ENCODE peak calls at places on chromosomes 4 and X, in five cellular contexts. G is heart left ventricle, F is thyroid gland, D is lower leg skin, N is HCT116. Z is an unnamed sample.

GRCh38 chr4:165208741-165209388 is 1.5 kb downstream of the KLHL2 start:
- DNase-seq in N (no peak), G (no peak), F (peak), D (no peak), Z (no peak)

GRCh38 chrX:20378291-20378920 is 111.7 kb upstream of the RPS6KA3 start:
- DNase-seq in G (no peak), F (no peak), D (no peak), N (no peak), Z (no peak)

GRCh38 chr4:100497729-100498250 is 20.0 kb downstream of the EMCN start:
- DNase-seq in G (no peak), N (no peak), D (no peak), F (no peak), Z (no peak)

GRCh38 chr4:25358515-25359275 is 18.4 kb upstream of the ANAPC4 start:
- DNase-seq in N (no peak), D (no peak), F (no peak), G (no peak), Z (no peak)

GRCh38 chr4:14596437-14596836 is 405.8 kb upstream of the CPEB2 start:
- DNase-seq in N (no peak), G (no peak), F (no peak), D (no peak), Z (no peak)

GRCh38 chr4:173025131-173025530 is 143.5 kb upstream of the GALNT7 start:
- DNase-seq in G (peak), N (peak), D (peak), F (peak), Z (peak)

GRCh38 chr4:11106769-11107168 is 321.9 kb downstream of the HS3ST1 start:
- DNase-seq in F (no peak), D (no peak), G (no peak), N (no peak), Z (no peak)

GRCh38 chr4:78610546-78611214 is 59.1 kb downstream of the ANXA3 start:
- DNase-seq in D (no peak), N (no peak), G (no peak), F (no peak), Z (no peak)

GRCh38 chr4:100984901-100985300 is 362.4 kb downstream of the PPP3CA start:
- DNase-seq in D (no peak), N (no peak), G (no peak), F (no peak), Z (no peak)

GRCh38 chr4:87540176-87541058 is 11.2 kb upstream of the SPARCL1 start:
- DNase-seq in G (peak), F (no peak), N (no peak), D (peak), Z (no peak)

GRCh38 chr4:8260656-8261111 is 8.9 kb upstream of the HTRA3 start:
- DNase-seq in F (peak), N (no peak), D (no peak), G (no peak), Z (no peak)

GRCh38 chr4:137471461-137471860 is 60.8 kb downstream of the PCDH18 start:
- DNase-seq in F (no peak), G (no peak), N (no peak), D (no peak), Z (no peak)

GRCh38 chrX:70168238-70169188 is 8.8 kb upstream of the DGAT2L6 start:
- DNase-seq in N (peak), F (peak), G (no peak), D (no peak), Z (peak)

GRCh38 chrX:70046978-70047377 is 2.8 kb downstream of the AWAT2 start:
- DNase-seq in G (no peak), D (no peak), N (no peak), F (no peak), Z (no peak)

GRCh38 chr4:144353240-144353639 is 212.7 kb upstream of the GYPA start:
- DNase-seq in F (no peak), D (no peak), G (no peak), N (no peak), Z (no peak)

GRCh38 chr4:47390438-47391125 is 72.9 kb downstream of the COMMD8 start:
- DNase-seq in N (no peak), D (no peak), G (no peak), F (no peak), Z (no peak)

GRCh38 chr4:183394166-183394951 is 50.1 kb upstream of the CDKN2AIP start:
- DNase-seq in F (no peak), D (no peak), N (no peak), G (no peak), Z (no peak)

GRCh38 chr4:10082047-10082446 is 34.6 kb downstream of the WDR1 start:
- DNase-seq in G (peak), N (no peak), D (no peak), F (no peak), Z (no peak)

GRCh38 chr4:37816006-37816405 is 10.5 kb upstream of the PGM2 start:
- DNase-seq in G (no peak), F (no peak), N (no peak), D (no peak), Z (no peak)

GRCh38 chr4:1299301-1299860 is 9.7 kb downstream of the MAEA start:
- DNase-seq in F (no peak), D (no peak), N (no peak), G (no peak), Z (no peak)

GRCh38 chrX:39439910-39440733 is 638.9 kb downstream of the MID1IP1 start:
- DNase-seq in D (no peak), F (peak), N (no peak), G (no peak), Z (no peak)

DNA sequence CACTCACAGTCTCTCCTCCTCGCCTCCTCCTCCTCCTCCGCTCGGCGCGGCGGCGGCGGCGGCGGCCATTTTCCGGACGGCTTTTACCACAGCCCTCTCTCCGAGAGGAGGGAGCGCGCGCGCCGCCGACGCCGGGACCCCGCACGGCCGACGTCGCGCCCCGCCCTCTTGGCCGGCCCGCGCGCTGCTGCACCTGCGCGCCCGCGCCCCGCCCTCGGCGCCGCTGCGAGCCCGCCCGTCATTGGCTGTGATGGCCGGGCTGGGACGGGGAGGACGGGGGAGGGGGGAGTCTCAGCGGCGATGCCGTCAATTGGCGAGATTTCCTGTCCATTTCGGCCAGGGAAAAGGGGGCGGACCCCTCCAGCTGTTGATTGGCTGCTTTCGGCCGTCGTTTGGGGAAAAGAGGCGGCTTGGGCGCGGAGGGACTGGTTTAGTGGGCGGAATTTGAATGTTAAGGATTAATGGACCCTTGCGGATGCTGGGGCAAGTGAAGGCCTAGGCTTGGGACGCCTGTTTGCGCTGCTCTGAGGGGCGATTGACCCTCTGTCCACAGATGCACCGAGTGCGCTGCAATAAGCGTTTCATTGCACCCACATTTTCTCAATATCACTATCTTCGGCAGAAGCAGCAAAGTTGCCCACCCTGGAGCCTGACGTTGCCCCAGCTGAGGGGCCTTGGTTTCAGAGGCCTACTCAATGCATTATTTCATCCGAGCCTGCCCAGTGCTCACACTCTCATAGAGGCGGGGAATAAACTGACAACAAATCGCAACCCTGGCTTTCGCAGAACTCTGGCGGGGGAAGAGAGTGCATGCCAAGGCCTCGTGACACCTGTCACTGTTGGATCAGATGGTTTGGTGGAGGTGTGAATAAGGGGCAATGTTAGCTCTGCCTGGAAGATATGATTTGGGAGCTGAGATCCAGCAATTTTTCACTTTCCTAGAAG is at the start of gene MECP2:
- DNase-seq in D (peak), N (peak), F (peak), G (peak), Z (peak)
- TF ChIP-seq POLR2A in D (no peak), N (no peak), F (peak), G (no peak), Z (peak)

GRCh38 chrX:46916273-46916672 is 4.1 kb downstream of the JADE3 start:
- DNase-seq in N (no peak), G (no peak), F (no peak), D (no peak), Z (no peak)

GRCh38 chrX:46912673-46913491 is 661 bp downstream of the JADE3 start:
- DNase-seq in G (peak), D (peak), F (peak), N (no peak), Z (peak)

GRCh38 chrX:46913710-46914109 is 1.5 kb downstream of the JADE3 start:
- DNase-seq in N (no peak), G (peak), D (no peak), F (peak), Z (no peak)

GRCh38 chrX:46910415-46910814 is 1.8 kb upstream of the JADE3 start:
- DNase-seq in N (no peak), F (no peak), D (no peak), G (no peak), Z (no peak)

DNA sequence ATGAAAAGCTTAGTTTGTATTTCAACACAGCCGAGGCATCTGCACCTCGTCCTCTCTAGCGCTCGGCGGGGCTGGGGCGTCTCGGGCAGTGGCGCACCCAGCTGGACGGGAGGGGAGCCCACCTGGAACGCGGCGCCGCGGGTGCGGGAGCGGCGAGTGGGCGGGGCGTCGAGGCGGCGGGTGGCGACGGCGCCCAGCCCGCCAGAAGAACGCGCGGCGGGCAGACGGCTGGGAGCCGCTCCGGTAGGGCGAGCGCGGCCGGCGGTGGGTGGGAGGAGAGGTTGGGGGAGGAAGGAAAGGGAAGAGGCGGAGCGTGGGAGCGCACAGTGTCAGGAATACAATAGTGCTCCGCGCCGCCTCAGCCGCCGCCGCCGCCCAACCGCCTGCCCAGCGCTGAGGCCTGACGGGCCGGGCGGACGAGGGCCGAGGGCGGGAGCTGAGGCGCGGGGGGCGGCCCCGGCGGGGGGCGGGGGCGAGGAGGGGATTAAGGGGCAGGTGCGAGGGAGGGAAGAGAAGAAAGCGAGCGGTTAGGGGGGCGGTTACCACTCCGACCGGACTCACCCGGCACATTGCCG is at the start of gene JADE3:
- DNase-seq in N (peak), G (peak), D (peak), F (peak), Z (peak)
- TF ChIP-seq POLR2A in N (no peak), G (no peak), D (no peak), F (peak), Z (peak)

GRCh38 chr4:112145326-112145819 is at the start of gene FAM241A:
- DNase-seq in F (peak), N (peak), G (peak), D (peak), Z (peak)
- TF ChIP-seq POLR2A in F (peak), N (peak), G (peak), D (peak), Z (peak)

GRCh38 chr4:7129871-7130609 is 62.2 kb upstream of the GRPEL1 start:
- DNase-seq in G (no peak), F (peak), D (no peak), N (no peak), Z (no peak)

GRCh38 chr4:7130610-7131211 is 61.6 kb upstream of the SORCS2 start:
- DNase-seq in G (no peak), N (no peak), F (no peak), D (no peak), Z (no peak)

GRCh38 chr4:7128651-7129050 is 60.8 kb upstream of the GRPEL1 start:
- DNase-seq in N (no peak), D (no peak), G (no peak), F (peak), Z (no peak)

GRCh38 chr4:7127591-7127990 is 59.7 kb upstream of the GRPEL1 start:
- DNase-seq in F (peak), D (no peak), N (no peak), G (no peak), Z (no peak)

DNA sequence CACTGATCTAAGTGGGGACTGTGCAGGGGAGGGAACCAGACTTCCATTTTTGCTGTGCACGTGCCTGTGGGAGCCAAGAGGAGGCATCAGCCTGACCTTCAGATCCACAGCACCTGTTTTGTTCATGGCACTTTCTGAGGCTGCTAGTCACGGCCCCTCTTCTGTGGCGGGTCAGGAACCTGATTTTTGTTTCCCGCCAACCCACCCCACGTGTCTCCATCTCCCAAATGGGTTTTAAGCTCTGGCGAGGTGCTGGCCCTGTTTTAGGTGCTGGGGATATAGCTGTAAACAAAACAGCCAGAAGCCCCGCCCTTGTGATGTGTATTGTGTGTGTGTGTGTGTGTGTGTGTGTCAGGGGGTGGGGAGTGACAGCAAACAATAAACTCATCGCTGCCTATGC is 60.4 kb upstream of the GRPEL1 start:
- DNase-seq in D (no peak), F (peak), N (no peak), G (no peak), Z (no peak)
- TF ChIP-seq POLR2A in D (no peak), F (no peak), N (no peak), G (no peak), Z (no peak)

GRCh38 chr4:123978637-123979036 is 582.0 kb downstream of the SPRY1 start:
- DNase-seq in N (no peak), D (no peak), F (no peak), G (no peak), Z (no peak)

GRCh38 chr4:123974419-123975105 is 578.0 kb downstream of the SPRY1 start:
- DNase-seq in D (no peak), N (no peak), F (no peak), G (no peak), Z (no peak)

GRCh38 chr4:123977623-123978022 is 581.0 kb downstream of the SPRY1 start:
- DNase-seq in N (no peak), F (no peak), D (no peak), G (no peak), Z (no peak)

GRCh38 chr4:123976285-123976684 is 579.7 kb downstream of the SPRY1 start:
- DNase-seq in N (no peak), D (no peak), G (no peak), F (no peak), Z (no peak)

DNA sequence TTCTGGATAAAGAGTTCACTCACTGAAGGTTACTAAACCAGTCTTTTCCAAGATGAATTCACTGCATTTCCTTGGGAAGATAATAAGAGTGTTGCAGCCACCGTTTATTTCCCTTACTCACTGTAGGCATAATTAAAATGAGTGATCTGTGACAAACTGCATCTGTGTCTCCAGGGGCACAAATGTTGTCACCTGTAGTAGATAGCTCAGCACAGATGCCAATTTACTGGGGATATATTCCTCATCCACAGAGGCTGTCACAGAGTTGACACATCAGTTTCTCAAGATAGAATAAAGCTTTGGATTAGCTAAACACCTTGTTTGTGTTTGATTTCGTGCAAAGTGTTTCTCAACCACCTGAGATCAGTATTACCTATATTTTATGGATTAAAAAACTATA is 580.3 kb downstream of the SPRY1 start:
- DNase-seq in N (no peak), G (no peak), F (no peak), D (no peak), Z (no peak)
- TF ChIP-seq POLR2A in N (no peak), G (no peak), F (no peak), D (no peak), Z (no peak)

Z was measured in H54.